ENCODE peak calls at places on chromosomes 4 and X, in four cellular contexts. One of them, this sample, is unnamed.

GRCh38 chr4:98341309-98341708 is 80.1 kb downstream of the RAP1GDS1 start:
- DNase-seq in epithelial cell of esophagus: no peak
- DNase-seq in astrocyte of the cerebellum: peak
- DNase-seq in GM13976: no peak
- DNase-seq in this sample: no peak

GRCh38 chrX:74705269-74705668 is 90.8 kb upstream of the RLIM start:
- DNase-seq in epithelial cell of esophagus: no peak
- DNase-seq in astrocyte of the cerebellum: no peak
- DNase-seq in GM13976: no peak
- DNase-seq in this sample: no peak

GRCh38 chr4:177448850-177449249 is 6.6 kb upstream of the AGA start:
- DNase-seq in epithelial cell of esophagus: no peak
- DNase-seq in astrocyte of the cerebellum: peak
- DNase-seq in GM13976: no peak
- DNase-seq in this sample: no peak

GRCh38 chrX:18422325-18422724 is 3.1 kb upstream of the CDKL5 start:
- DNase-seq in epithelial cell of esophagus: peak
- DNase-seq in astrocyte of the cerebellum: peak
- DNase-seq in GM13976: no peak
- DNase-seq in this sample: no peak

GRCh38 chr4:187656953-187657352 is 338.6 kb upstream of the ZFP42 start:
- DNase-seq in epithelial cell of esophagus: no peak
- DNase-seq in astrocyte of the cerebellum: no peak
- DNase-seq in GM13976: no peak
- DNase-seq in this sample: no peak

GRCh38 chrX:153669901-153670731 is 3.5 kb downstream of the PNCK start:
- DNase-seq in epithelial cell of esophagus: no peak
- DNase-seq in astrocyte of the cerebellum: no peak
- DNase-seq in GM13976: no peak
- DNase-seq in this sample: no peak

GRCh38 chr4:93730760-93731159 is 97.8 kb upstream of the ATOH1 start:
- DNase-seq in epithelial cell of esophagus: no peak
- DNase-seq in astrocyte of the cerebellum: no peak
- DNase-seq in GM13976: no peak
- DNase-seq in this sample: no peak

GRCh38 chr4:157423526-157424020 is 203.0 kb downstream of the GRIA2 start:
- DNase-seq in epithelial cell of esophagus: no peak
- DNase-seq in astrocyte of the cerebellum: no peak
- DNase-seq in GM13976: no peak
- DNase-seq in this sample: no peak

GRCh38 chrX:53939127-53939526 is 105.1 kb downstream of the PHF8 start:
- DNase-seq in epithelial cell of esophagus: no peak
- DNase-seq in astrocyte of the cerebellum: no peak
- DNase-seq in GM13976: no peak
- DNase-seq in this sample: no peak

GRCh38 chrX:108396188-108396885 is 41.9 kb downstream of the COL4A6 start:
- DNase-seq in epithelial cell of esophagus: peak
- DNase-seq in astrocyte of the cerebellum: no peak
- DNase-seq in GM13976: no peak
- DNase-seq in this sample: no peak

GRCh38 chr4:84738622-84739021 is 155.7 kb downstream of the CDS1 start:
- DNase-seq in epithelial cell of esophagus: no peak
- DNase-seq in astrocyte of the cerebellum: no peak
- DNase-seq in GM13976: no peak
- DNase-seq in this sample: no peak

GRCh38 chrX:125293792-125294780 is 25.6 kb upstream of the TEX13C start:
- DNase-seq in epithelial cell of esophagus: peak
- DNase-seq in astrocyte of the cerebellum: no peak
- DNase-seq in GM13976: no peak
- DNase-seq in this sample: no peak

GRCh38 chrX:115449742-115450141 is 111.2 kb upstream of the PLS3 start:
- DNase-seq in epithelial cell of esophagus: no peak
- DNase-seq in astrocyte of the cerebellum: peak
- DNase-seq in GM13976: no peak
- DNase-seq in this sample: no peak

GRCh38 chrX:46582964-46583363 is 9.4 kb downstream of the CHST7 start:
- DNase-seq in epithelial cell of esophagus: peak
- DNase-seq in astrocyte of the cerebellum: peak
- DNase-seq in GM13976: no peak
- DNase-seq in this sample: no peak

GRCh38 chr4:44927361-44928061 is 201.2 kb upstream of the GNPDA2 start:
- DNase-seq in epithelial cell of esophagus: peak
- DNase-seq in astrocyte of the cerebellum: peak
- DNase-seq in GM13976: no peak
- DNase-seq in this sample: no peak
- TF ChIP-seq CTCF in epithelial cell of esophagus: peak
- TF ChIP-seq CTCF in astrocyte of the cerebellum: peak
- TF ChIP-seq CTCF in GM13976: peak
- TF ChIP-seq CTCF in this sample: peak

GRCh38 chr4:78057135-78057599 is at the start of gene FRAS1:
- DNase-seq in epithelial cell of esophagus: peak
- DNase-seq in astrocyte of the cerebellum: no peak
- DNase-seq in GM13976: peak
- DNase-seq in this sample: peak
- TF ChIP-seq CTCF in epithelial cell of esophagus: no peak
- TF ChIP-seq CTCF in astrocyte of the cerebellum: peak
- TF ChIP-seq CTCF in GM13976: no peak
- TF ChIP-seq CTCF in this sample: no peak

GRCh38 chr4:111806331-111806730 is 338.9 kb upstream of the FAM241A start:
- DNase-seq in epithelial cell of esophagus: peak
- DNase-seq in astrocyte of the cerebellum: no peak
- DNase-seq in GM13976: no peak
- DNase-seq in this sample: peak
- TF ChIP-seq CTCF in epithelial cell of esophagus: peak
- TF ChIP-seq CTCF in astrocyte of the cerebellum: peak
- TF ChIP-seq CTCF in GM13976: no peak
- TF ChIP-seq CTCF in this sample: peak

DNA sequence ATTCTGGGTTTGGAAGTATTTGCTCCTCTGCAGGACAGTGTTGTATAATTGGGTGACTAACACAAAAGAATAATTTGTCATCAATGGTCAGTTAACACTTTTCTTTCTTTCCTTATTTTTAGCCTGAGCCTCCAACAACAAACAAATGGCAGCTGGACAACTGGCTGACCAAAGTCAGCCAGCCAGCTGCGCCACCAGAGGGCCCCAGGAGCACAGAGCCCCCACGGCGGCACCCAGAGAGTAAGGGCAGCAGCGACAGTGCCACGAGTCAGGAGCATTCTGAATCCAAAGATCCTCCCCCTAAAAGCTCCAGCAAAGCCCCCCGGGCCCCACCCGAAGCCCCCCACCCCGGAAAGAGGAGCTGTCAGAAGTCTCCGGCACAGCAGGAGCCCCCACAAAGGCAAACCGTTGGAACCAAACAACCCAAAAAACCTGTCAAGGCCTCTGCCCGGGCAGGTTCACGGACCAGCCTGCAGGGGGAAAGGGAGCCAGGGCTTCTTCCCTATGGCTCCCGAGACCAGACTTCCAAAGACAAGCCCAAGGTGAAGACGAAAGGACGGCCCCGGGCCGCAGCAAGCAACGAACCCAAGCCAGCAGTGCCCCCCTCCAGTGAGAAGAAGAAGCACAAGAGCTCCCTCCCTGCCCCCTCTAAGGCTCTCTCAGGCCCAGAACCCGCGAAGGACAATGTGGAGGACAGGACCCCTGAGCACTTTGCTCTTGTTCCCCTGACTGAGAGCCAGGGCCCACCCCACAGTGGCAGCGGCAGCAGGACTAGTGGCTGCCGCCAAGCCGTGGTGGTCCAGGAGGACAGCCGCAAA is 106.0 kb downstream of the KLHL8 start:
- DNase-seq in epithelial cell of esophagus: no peak
- DNase-seq in astrocyte of the cerebellum: no peak
- DNase-seq in GM13976: no peak
- DNase-seq in this sample: peak
- TF ChIP-seq CTCF in epithelial cell of esophagus: no peak
- TF ChIP-seq CTCF in astrocyte of the cerebellum: peak
- TF ChIP-seq CTCF in GM13976: no peak
- TF ChIP-seq CTCF in this sample: peak

DNA sequence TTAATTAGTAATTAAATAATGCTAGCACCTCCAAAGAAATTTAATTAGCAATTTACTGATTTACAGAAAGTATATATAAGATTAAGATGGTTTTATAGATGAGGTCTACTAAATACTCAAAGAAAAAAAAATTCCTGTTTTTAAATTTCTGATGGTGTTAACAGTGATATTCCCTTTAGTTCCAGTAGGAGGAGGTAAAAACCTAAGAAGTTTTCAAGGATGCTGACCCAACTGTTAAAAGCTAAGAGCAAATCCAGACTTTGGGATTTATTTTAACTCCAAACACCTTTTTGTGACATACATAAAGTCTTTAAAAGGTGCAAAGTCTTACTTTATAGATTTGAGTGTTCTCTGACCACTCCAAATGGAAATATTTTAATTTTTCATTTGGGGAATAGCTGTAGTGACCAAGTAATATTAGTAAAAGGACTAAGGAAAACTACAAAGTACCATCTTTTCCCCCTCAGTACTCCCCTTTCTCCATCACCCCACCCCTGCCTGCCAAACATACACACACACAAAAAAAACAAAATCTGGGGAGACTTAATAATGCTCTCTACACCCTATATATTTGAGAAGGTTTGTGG is 34.2 kb upstream of the CSN1S1 start:
- DNase-seq in epithelial cell of esophagus: peak
- DNase-seq in astrocyte of the cerebellum: no peak
- DNase-seq in GM13976: no peak
- DNase-seq in this sample: no peak
- TF ChIP-seq CTCF in epithelial cell of esophagus: peak
- TF ChIP-seq CTCF in astrocyte of the cerebellum: peak
- TF ChIP-seq CTCF in GM13976: no peak
- TF ChIP-seq CTCF in this sample: peak

DNA sequence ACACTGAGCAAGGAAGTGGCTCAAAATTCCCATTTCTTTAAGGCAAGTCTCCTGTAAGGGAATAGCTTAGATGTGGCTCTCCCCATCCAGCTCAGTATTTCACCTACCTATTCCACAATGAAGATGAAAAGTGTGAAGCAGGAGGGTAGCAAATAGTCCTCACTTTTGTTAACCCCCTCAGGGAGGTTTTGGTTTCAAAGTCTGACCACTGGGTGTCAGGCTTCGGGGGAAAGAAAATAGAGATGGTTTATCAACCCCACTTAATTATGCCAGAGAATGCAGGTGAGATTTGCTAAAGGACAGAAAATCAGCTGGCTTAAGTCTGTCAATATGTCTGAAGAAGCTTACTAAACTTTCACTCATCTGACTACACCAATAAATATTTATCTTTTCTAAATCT is 69.5 kb downstream of the DHX15 start:
- DNase-seq in epithelial cell of esophagus: no peak
- DNase-seq in astrocyte of the cerebellum: no peak
- DNase-seq in GM13976: peak
- DNase-seq in this sample: no peak
- TF ChIP-seq CTCF in epithelial cell of esophagus: peak
- TF ChIP-seq CTCF in astrocyte of the cerebellum: peak
- TF ChIP-seq CTCF in GM13976: no peak
- TF ChIP-seq CTCF in this sample: no peak

DNA sequence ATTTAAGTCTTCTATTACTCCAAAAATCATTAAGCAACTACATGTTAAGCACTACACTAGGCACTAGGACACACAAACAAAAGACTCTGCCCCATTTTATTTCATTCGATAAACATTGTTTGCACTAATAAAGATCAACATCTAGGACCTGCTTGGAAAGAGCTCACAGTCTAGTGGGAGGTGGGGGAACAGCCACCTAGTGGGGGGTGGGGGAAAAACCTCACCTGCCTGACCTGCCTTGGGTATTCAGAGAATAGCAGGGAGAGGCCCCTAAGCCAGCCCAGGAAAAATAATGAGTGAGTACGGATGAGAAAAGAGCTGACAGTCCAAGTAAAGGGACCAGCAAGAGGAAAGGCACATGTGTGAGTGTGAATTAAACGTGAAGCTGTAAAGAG is 52.2 kb downstream of the PRDM5 start:
- DNase-seq in epithelial cell of esophagus: no peak
- DNase-seq in astrocyte of the cerebellum: no peak
- DNase-seq in GM13976: no peak
- DNase-seq in this sample: no peak
- TF ChIP-seq CTCF in epithelial cell of esophagus: no peak
- TF ChIP-seq CTCF in astrocyte of the cerebellum: peak
- TF ChIP-seq CTCF in GM13976: no peak
- TF ChIP-seq CTCF in this sample: no peak

GRCh38 chrX:100895365-100896075 is 21.4 kb upstream of the NOX1 start:
- DNase-seq in epithelial cell of esophagus: peak
- DNase-seq in astrocyte of the cerebellum: peak
- DNase-seq in GM13976: peak
- DNase-seq in this sample: peak
- TF ChIP-seq CTCF in epithelial cell of esophagus: peak
- TF ChIP-seq CTCF in astrocyte of the cerebellum: peak
- TF ChIP-seq CTCF in GM13976: peak
- TF ChIP-seq CTCF in this sample: no peak

DNA sequence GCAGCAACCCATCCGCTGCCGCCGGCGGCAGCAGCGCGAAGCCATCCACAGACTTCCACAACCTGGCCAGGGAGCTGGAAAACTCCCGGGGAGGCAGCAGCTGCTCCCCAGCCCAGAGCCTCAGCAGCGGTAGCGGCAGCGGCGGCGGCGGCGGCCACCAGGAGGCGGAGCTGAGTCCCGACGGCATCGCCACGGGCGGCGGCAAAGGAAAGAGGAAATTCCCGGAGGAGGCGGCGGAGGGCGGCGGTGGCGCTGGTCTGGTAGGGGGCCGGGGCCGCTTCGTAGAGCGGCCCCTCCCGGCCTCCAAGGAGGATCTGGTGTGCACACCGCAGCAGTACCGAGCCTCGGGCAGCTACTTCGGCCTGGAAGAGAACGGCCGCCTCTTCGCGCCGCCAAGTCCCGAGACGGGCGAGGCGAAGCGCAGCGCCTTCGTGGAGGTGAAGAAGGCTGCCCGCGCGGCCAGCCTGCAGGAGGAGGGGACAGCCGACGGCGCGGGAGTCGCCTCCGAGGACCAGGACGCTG is 4.9 kb downstream of the PRDM8 start:
- DNase-seq in epithelial cell of esophagus: peak
- DNase-seq in astrocyte of the cerebellum: no peak
- DNase-seq in GM13976: peak
- DNase-seq in this sample: peak
- TF ChIP-seq CTCF in epithelial cell of esophagus: peak
- TF ChIP-seq CTCF in astrocyte of the cerebellum: peak
- TF ChIP-seq CTCF in GM13976: peak
- TF ChIP-seq CTCF in this sample: peak

GRCh38 chrX:70043685-70044084 is 6.1 kb downstream of the AWAT2 start:
- DNase-seq in epithelial cell of esophagus: no peak
- DNase-seq in astrocyte of the cerebellum: no peak
- DNase-seq in GM13976: no peak
- DNase-seq in this sample: no peak

GRCh38 chrX:70041993-70042392 is 7.7 kb downstream of the AWAT2 start:
- DNase-seq in epithelial cell of esophagus: no peak
- DNase-seq in astrocyte of the cerebellum: no peak
- DNase-seq in GM13976: no peak
- DNase-seq in this sample: no peak

GRCh38 chrX:70039758-70040157 is 10.0 kb downstream of the AWAT2 start:
- DNase-seq in epithelial cell of esophagus: peak
- DNase-seq in astrocyte of the cerebellum: no peak
- DNase-seq in GM13976: no peak
- DNase-seq in this sample: no peak

GRCh38 chrX:70044541-70045245 is 5.0 kb downstream of the AWAT2 start:
- DNase-seq in epithelial cell of esophagus: peak
- DNase-seq in astrocyte of the cerebellum: no peak
- DNase-seq in GM13976: no peak
- DNase-seq in this sample: no peak

GRCh38 chrX:70042399-70043371 is 7.1 kb downstream of the AWAT2 start:
- DNase-seq in epithelial cell of esophagus: peak
- DNase-seq in astrocyte of the cerebellum: no peak
- DNase-seq in GM13976: no peak
- DNase-seq in this sample: no peak
- TF ChIP-seq CTCF in epithelial cell of esophagus: peak
- TF ChIP-seq CTCF in astrocyte of the cerebellum: no peak
- TF ChIP-seq CTCF in GM13976: no peak
- TF ChIP-seq CTCF in this sample: no peak